ENCODE peak calls at places on chromosome 18, in eight cellular contexts. N is AG04449, X is neuronal stem cell, S is H54, H is AG09319, T is amygdala, C is NB4, E is mammary epithelial cell. A is an unnamed sample.

GRCh38 chr18:34923911-34924310 is 117.3 kb upstream of the MAPRE2 start:
- DNase-seq in N (no peak), X (no peak), S (no peak), H (no peak), T (no peak), C (no peak), E (no peak), A (no peak)

GRCh38 chr18:13624563-13625237 is 101.7 kb downstream of the FAM210A start:
- DNase-seq in N (no peak), X (no peak), S (no peak), H (no peak), T (no peak), C (no peak), E (no peak), A (no peak)

GRCh38 chr18:37705016-37705415 is 139.4 kb upstream of the CELF4 start:
- DNase-seq in N (no peak), X (no peak), S (no peak), H (no peak), T (no peak), C (no peak), E (no peak), A (no peak)

GRCh38 chr18:34222396-34223163 is 2.1 kb downstream of the NOL4 start:
- DNase-seq in N (no peak), X (no peak), S (no peak), H (no peak), T (peak), C (no peak), E (peak), A (peak)

GRCh38 chr18:45837283-45838070 is 12.0 kb downstream of the SIGLEC15 start:
- DNase-seq in N (no peak), X (peak), S (no peak), H (no peak), T (no peak), C (peak), E (no peak), A (peak)

GRCh38 chr18:75915941-75916640 is 488.6 kb upstream of the SMIM21 start:
- DNase-seq in N (no peak), X (peak), S (no peak), H (no peak), T (no peak), C (no peak), E (no peak), A (no peak)

GRCh38 chr18:44170208-44170880 is 510.3 kb upstream of the SETBP1 start:
- DNase-seq in N (no peak), X (no peak), S (no peak), H (no peak), T (no peak), C (no peak), E (no peak), A (no peak)

GRCh38 chr18:55856191-55856590 is 268.2 kb upstream of the TCF4 start:
- DNase-seq in N (no peak), X (no peak), S (no peak), H (peak), T (no peak), C (no peak), E (peak), A (peak)

GRCh38 chr18:76875390-76876330 is 53.3 kb downstream of the ZNF236 start:
- DNase-seq in N (no peak), X (peak), S (no peak), H (no peak), T (no peak), C (peak), E (peak), A (peak)

GRCh38 chr18:63216911-63217311 is 102.7 kb downstream of the BCL2 start:
- DNase-seq in N (no peak), X (no peak), S (no peak), H (no peak), T (no peak), C (no peak), E (no peak), A (peak)

GRCh38 chr18:26839609-26840008 is 25.9 kb downstream of the AQP4 start:
- DNase-seq in N (no peak), X (no peak), S (no peak), H (no peak), T (no peak), C (no peak), E (no peak), A (no peak)

GRCh38 chr18:39057423-39058057 is 1491.9 kb upstream of the CELF4 start:
- DNase-seq in N (no peak), X (no peak), S (no peak), H (no peak), T (no peak), C (no peak), E (peak), A (peak)

GRCh38 chr18:53698907-53699306 is 525.6 kb downstream of the MBD2 start:
- DNase-seq in N (peak), X (peak), S (no peak), H (peak), T (no peak), C (peak), E (peak), A (peak)

GRCh38 chr18:7336616-7337015 is 105.7 kb downstream of the LRRC30 start:
- DNase-seq in N (no peak), X (no peak), S (no peak), H (no peak), T (no peak), C (no peak), E (no peak), A (no peak)

GRCh38 chr18:38575023-38575422 is 1009.4 kb upstream of the CELF4 start:
- DNase-seq in N (no peak), X (no peak), S (no peak), H (no peak), T (no peak), C (no peak), E (no peak), A (no peak)

GRCh38 chr18:47560693-47561092 is 309.2 kb upstream of the SKOR2 start:
- DNase-seq in N (no peak), X (no peak), S (no peak), H (no peak), T (no peak), C (no peak), E (no peak), A (no peak)

GRCh38 chr18:57833441-57834101 is 30.5 kb upstream of the ATP8B1 start:
- DNase-seq in N (no peak), X (no peak), S (no peak), H (no peak), T (no peak), C (no peak), E (no peak), A (peak)

GRCh38 chr18:13356032-13356431 is 137.5 kb downstream of the LDLRAD4 start:
- DNase-seq in N (no peak), X (no peak), S (no peak), H (no peak), T (no peak), C (no peak), E (no peak), A (no peak)

GRCh38 chr18:78605255-78605654 is 374.4 kb upstream of the SALL3 start:
- DNase-seq in N (no peak), X (no peak), S (no peak), H (no peak), T (no peak), C (no peak), E (no peak), A (no peak)

GRCh38 chr18:63994783-63995399 is 25.0 kb downstream of the SERPINB8 start:
- DNase-seq in N (no peak), X (peak), S (peak), H (peak), T (no peak), C (peak), E (peak), A (peak)

GRCh38 chr18:55780591-55781071 is 192.6 kb upstream of the TCF4 start:
- DNase-seq in N (no peak), X (no peak), S (no peak), H (no peak), T (no peak), C (no peak), E (no peak), A (peak)

GRCh38 chr18:9132628-9133027 is 4.0 kb upstream of the ANKRD12 start:
- DNase-seq in N (no peak), X (no peak), S (no peak), H (no peak), T (no peak), C (no peak), E (no peak), A (no peak)

GRCh38 chr18:58391932-58392331 is 237.0 kb downstream of the ALPK2 start:
- DNase-seq in N (no peak), X (no peak), S (no peak), H (no peak), T (no peak), C (no peak), E (no peak), A (peak)

GRCh38 chr18:49861659-49862058 is 48.3 kb upstream of the ACAA2 start:
- DNase-seq in N (no peak), X (no peak), S (no peak), H (no peak), T (no peak), C (peak), E (no peak), A (peak)

GRCh38 chr18:28837100-28837499 is 660.2 kb upstream of the CDH2 start:
- DNase-seq in N (no peak), X (no peak), S (no peak), H (no peak), T (no peak), C (no peak), E (no peak), A (no peak)

GRCh38 chr18:46939998-46940571 is 22.7 kb downstream of the KATNAL2 start:
- DNase-seq in N (no peak), X (no peak), S (no peak), H (no peak), T (no peak), C (no peak), E (no peak), A (peak)

GRCh38 chr18:33871363-33872025 is 293.5 kb downstream of the ASXL3 start:
- DNase-seq in N (no peak), X (no peak), S (no peak), H (no peak), T (no peak), C (peak), E (no peak), A (no peak)

GRCh38 chr18:8750954-8751415 is 45.6 kb downstream of the MTCL1 start:
- DNase-seq in N (peak), X (no peak), S (no peak), H (peak), T (no peak), C (no peak), E (no peak), A (peak)

GRCh38 chr18:3211236-3211992 is 8.4 kb downstream of the MYOM1 start:
- DNase-seq in N (no peak), X (no peak), S (no peak), H (no peak), T (no peak), C (no peak), E (no peak), A (no peak)

GRCh38 chr18:58748899-58749595 is 77.8 kb downstream of the MALT1 start:
- DNase-seq in N (no peak), X (no peak), S (no peak), H (no peak), T (no peak), C (no peak), E (no peak), A (no peak)

GRCh38 chr18:23054553-23054952 is 80.7 kb upstream of the CABLES1 start:
- DNase-seq in N (no peak), X (no peak), S (no peak), H (no peak), T (no peak), C (no peak), E (no peak), A (no peak)

A was measured in GM23248.